ENCODE peak calls at places on chromosomes 2 and 18, in six cellular contexts. One of them, this sample, is unnamed.

GRCh38 chr2:190685348-190685747 is 36.5 kb downstream of the NAB1 start:
- DNase-seq in cardiac fibroblast: no peak
- DNase-seq in effector memory CD4-positive, alpha-beta T cell: no peak
- DNase-seq in GM23248: no peak
- DNase-seq in Right ventricle myocardium superior: no peak
- DNase-seq in CD4-positive, alpha-beta T cell: no peak
- DNase-seq in this sample: no peak

GRCh38 chr2:189783927-189784867 is at the start of the genes ORMDL1 and PMS1:
- DNase-seq in cardiac fibroblast: peak
- DNase-seq in CD4-positive, alpha-beta T cell: peak
- DNase-seq in effector memory CD4-positive, alpha-beta T cell: peak
- DNase-seq in Right ventricle myocardium superior: peak
- DNase-seq in GM23248: peak
- DNase-seq in this sample: peak

GRCh38 chr2:189152476-189152875 is 27.1 kb downstream of the COL5A2 start:
- DNase-seq in GM23248: no peak
- DNase-seq in effector memory CD4-positive, alpha-beta T cell: no peak
- DNase-seq in CD4-positive, alpha-beta T cell: no peak
- DNase-seq in Right ventricle myocardium superior: peak
- DNase-seq in cardiac fibroblast: peak
- DNase-seq in this sample: no peak

GRCh38 chr2:18473241-18473841 is 87.1 kb downstream of the RDH14 start:
- DNase-seq in CD4-positive, alpha-beta T cell: no peak
- DNase-seq in cardiac fibroblast: peak
- DNase-seq in GM23248: peak
- DNase-seq in effector memory CD4-positive, alpha-beta T cell: no peak
- DNase-seq in Right ventricle myocardium superior: no peak
- DNase-seq in this sample: no peak

GRCh38 chr2:149741646-149742045 is 154.1 kb upstream of the MMADHC start:
- DNase-seq in cardiac fibroblast: peak
- DNase-seq in Right ventricle myocardium superior: no peak
- DNase-seq in CD4-positive, alpha-beta T cell: no peak
- DNase-seq in GM23248: peak
- DNase-seq in effector memory CD4-positive, alpha-beta T cell: no peak
- DNase-seq in this sample: no peak

GRCh38 chr18:58431215-58431614 is 197.7 kb downstream of the ALPK2 start:
- DNase-seq in effector memory CD4-positive, alpha-beta T cell: no peak
- DNase-seq in cardiac fibroblast: no peak
- DNase-seq in Right ventricle myocardium superior: no peak
- DNase-seq in CD4-positive, alpha-beta T cell: no peak
- DNase-seq in GM23248: no peak
- DNase-seq in this sample: no peak

GRCh38 chr2:46770622-46771021 is 145.0 kb downstream of the MCFD2 start:
- DNase-seq in Right ventricle myocardium superior: no peak
- DNase-seq in CD4-positive, alpha-beta T cell: no peak
- DNase-seq in GM23248: peak
- DNase-seq in effector memory CD4-positive, alpha-beta T cell: no peak
- DNase-seq in cardiac fibroblast: peak
- DNase-seq in this sample: no peak

GRCh38 chr2:113754989-113755689 is 1.3 kb downstream of the SLC35F5 start:
- DNase-seq in Right ventricle myocardium superior: no peak
- DNase-seq in CD4-positive, alpha-beta T cell: no peak
- DNase-seq in effector memory CD4-positive, alpha-beta T cell: no peak
- DNase-seq in GM23248: peak
- DNase-seq in cardiac fibroblast: peak
- DNase-seq in this sample: no peak

GRCh38 chr2:186882511-186883071 is 33.6 kb upstream of the ZSWIM2 start:
- DNase-seq in effector memory CD4-positive, alpha-beta T cell: no peak
- DNase-seq in GM23248: peak
- DNase-seq in CD4-positive, alpha-beta T cell: no peak
- DNase-seq in cardiac fibroblast: peak
- DNase-seq in Right ventricle myocardium superior: no peak
- DNase-seq in this sample: no peak

GRCh38 chr18:67007999-67008398 is 404.1 kb upstream of the CDH19 start:
- DNase-seq in Right ventricle myocardium superior: no peak
- DNase-seq in effector memory CD4-positive, alpha-beta T cell: no peak
- DNase-seq in GM23248: no peak
- DNase-seq in CD4-positive, alpha-beta T cell: no peak
- DNase-seq in cardiac fibroblast: no peak
- DNase-seq in this sample: no peak

GRCh38 chr2:142190805-142191204 is 60.0 kb upstream of the LRP1B start:
- DNase-seq in Right ventricle myocardium superior: no peak
- DNase-seq in GM23248: peak
- DNase-seq in effector memory CD4-positive, alpha-beta T cell: no peak
- DNase-seq in CD4-positive, alpha-beta T cell: no peak
- DNase-seq in cardiac fibroblast: peak
- DNase-seq in this sample: no peak

GRCh38 chr18:60044290-60045006 is 144.7 kb downstream of the PMAIP1 start:
- DNase-seq in effector memory CD4-positive, alpha-beta T cell: no peak
- DNase-seq in GM23248: peak
- DNase-seq in CD4-positive, alpha-beta T cell: no peak
- DNase-seq in cardiac fibroblast: peak
- DNase-seq in Right ventricle myocardium superior: no peak
- DNase-seq in this sample: no peak

GRCh38 chr2:162750033-162750432 is 88.5 kb downstream of the KCNH7 start:
- DNase-seq in CD4-positive, alpha-beta T cell: no peak
- DNase-seq in cardiac fibroblast: no peak
- DNase-seq in Right ventricle myocardium superior: no peak
- DNase-seq in effector memory CD4-positive, alpha-beta T cell: no peak
- DNase-seq in GM23248: no peak
- DNase-seq in this sample: no peak

GRCh38 chr2:2271471-2271941 is 59.6 kb downstream of the MYT1L start:
- DNase-seq in CD4-positive, alpha-beta T cell: no peak
- DNase-seq in cardiac fibroblast: no peak
- DNase-seq in GM23248: peak
- DNase-seq in effector memory CD4-positive, alpha-beta T cell: no peak
- DNase-seq in Right ventricle myocardium superior: peak
- DNase-seq in this sample: peak

GRCh38 chr2:569681-570080 is 107.5 kb downstream of the TMEM18 start:
- DNase-seq in Right ventricle myocardium superior: no peak
- DNase-seq in cardiac fibroblast: no peak
- DNase-seq in GM23248: no peak
- DNase-seq in effector memory CD4-positive, alpha-beta T cell: no peak
- DNase-seq in CD4-positive, alpha-beta T cell: no peak
- DNase-seq in this sample: no peak

GRCh38 chr2:240324312-240325005 is 111.0 kb upstream of the GPC1 start:
- DNase-seq in Right ventricle myocardium superior: no peak
- DNase-seq in cardiac fibroblast: no peak
- DNase-seq in effector memory CD4-positive, alpha-beta T cell: no peak
- DNase-seq in GM23248: no peak
- DNase-seq in CD4-positive, alpha-beta T cell: no peak
- DNase-seq in this sample: no peak

GRCh38 chr2:23603581-23603980 is 218.6 kb downstream of the KLHL29 start:
- DNase-seq in effector memory CD4-positive, alpha-beta T cell: no peak
- DNase-seq in GM23248: no peak
- DNase-seq in cardiac fibroblast: no peak
- DNase-seq in CD4-positive, alpha-beta T cell: no peak
- DNase-seq in Right ventricle myocardium superior: peak
- DNase-seq in this sample: no peak

GRCh38 chr2:227228061-227228667 is 63.7 kb downstream of the COL4A3 start:
- DNase-seq in CD4-positive, alpha-beta T cell: no peak
- DNase-seq in cardiac fibroblast: peak
- DNase-seq in effector memory CD4-positive, alpha-beta T cell: no peak
- DNase-seq in GM23248: peak
- DNase-seq in Right ventricle myocardium superior: peak
- DNase-seq in this sample: peak

GRCh38 chr2:190860985-190861721 is 19.5 kb upstream of the GLS start:
- DNase-seq in effector memory CD4-positive, alpha-beta T cell: no peak
- DNase-seq in cardiac fibroblast: peak
- DNase-seq in Right ventricle myocardium superior: no peak
- DNase-seq in CD4-positive, alpha-beta T cell: no peak
- DNase-seq in GM23248: peak
- DNase-seq in this sample: no peak

GRCh38 chr2:237341872-237342271 is 72.1 kb downstream of the COL6A3 start:
- DNase-seq in effector memory CD4-positive, alpha-beta T cell: no peak
- DNase-seq in GM23248: peak
- DNase-seq in Right ventricle myocardium superior: no peak
- DNase-seq in CD4-positive, alpha-beta T cell: no peak
- DNase-seq in cardiac fibroblast: peak
- DNase-seq in this sample: peak

GRCh38 chr18:9038277-9038871 is 64.1 kb upstream of the NDUFV2 start:
- DNase-seq in cardiac fibroblast: peak
- DNase-seq in GM23248: peak
- DNase-seq in effector memory CD4-positive, alpha-beta T cell: no peak
- DNase-seq in Right ventricle myocardium superior: no peak
- DNase-seq in CD4-positive, alpha-beta T cell: no peak
- DNase-seq in this sample: no peak

GRCh38 chr2:136327162-136327852 is 209.4 kb upstream of the CXCR4 start:
- DNase-seq in GM23248: peak
- DNase-seq in Right ventricle myocardium superior: no peak
- DNase-seq in effector memory CD4-positive, alpha-beta T cell: peak
- DNase-seq in cardiac fibroblast: peak
- DNase-seq in CD4-positive, alpha-beta T cell: peak
- DNase-seq in this sample: no peak

GRCh38 chr2:183113630-183114029 is 10.6 kb upstream of the NUP35 start:
- DNase-seq in cardiac fibroblast: no peak
- DNase-seq in CD4-positive, alpha-beta T cell: no peak
- DNase-seq in effector memory CD4-positive, alpha-beta T cell: no peak
- DNase-seq in Right ventricle myocardium superior: no peak
- DNase-seq in GM23248: no peak
- DNase-seq in this sample: no peak

GRCh38 chr18:22324191-22325131 is 93.3 kb downstream of the CTAGE1 start:
- DNase-seq in Right ventricle myocardium superior: peak
- DNase-seq in cardiac fibroblast: peak
- DNase-seq in GM23248: peak
- DNase-seq in CD4-positive, alpha-beta T cell: no peak
- DNase-seq in effector memory CD4-positive, alpha-beta T cell: no peak
- DNase-seq in this sample: no peak

GRCh38 chr2:96909651-96910050 is 39.8 kb upstream of the SEMA4C start:
- DNase-seq in Right ventricle myocardium superior: peak
- DNase-seq in cardiac fibroblast: no peak
- DNase-seq in CD4-positive, alpha-beta T cell: no peak
- DNase-seq in effector memory CD4-positive, alpha-beta T cell: no peak
- DNase-seq in GM23248: no peak
- DNase-seq in this sample: no peak

GRCh38 chr2:64838817-64839216 is 150.4 kb upstream of the SLC1A4 start:
- DNase-seq in GM23248: peak
- DNase-seq in cardiac fibroblast: peak
- DNase-seq in Right ventricle myocardium superior: no peak
- DNase-seq in CD4-positive, alpha-beta T cell: no peak
- DNase-seq in effector memory CD4-positive, alpha-beta T cell: no peak
- DNase-seq in this sample: no peak

GRCh38 chr18:12307871-12308385 is at the start of gene TUBB6:
- DNase-seq in GM23248: peak
- DNase-seq in Right ventricle myocardium superior: peak
- DNase-seq in CD4-positive, alpha-beta T cell: no peak
- DNase-seq in effector memory CD4-positive, alpha-beta T cell: no peak
- DNase-seq in cardiac fibroblast: peak
- DNase-seq in this sample: peak

GRCh38 chr2:6924918-6925194 is 7.6 kb downstream of the RNF144A start:
- DNase-seq in cardiac fibroblast: no peak
- DNase-seq in CD4-positive, alpha-beta T cell: no peak
- DNase-seq in GM23248: no peak
- DNase-seq in Right ventricle myocardium superior: no peak
- DNase-seq in effector memory CD4-positive, alpha-beta T cell: no peak
- DNase-seq in this sample: no peak

GRCh38 chr2:209191139-209191538 is 232.7 kb upstream of the MAP2 start:
- DNase-seq in GM23248: no peak
- DNase-seq in effector memory CD4-positive, alpha-beta T cell: no peak
- DNase-seq in CD4-positive, alpha-beta T cell: no peak
- DNase-seq in cardiac fibroblast: no peak
- DNase-seq in Right ventricle myocardium superior: no peak
- DNase-seq in this sample: no peak

GRCh38 chr2:236782938-236783337 is 213.3 kb downstream of the ACKR3 start:
- DNase-seq in Right ventricle myocardium superior: no peak
- DNase-seq in effector memory CD4-positive, alpha-beta T cell: no peak
- DNase-seq in GM23248: peak
- DNase-seq in cardiac fibroblast: no peak
- DNase-seq in CD4-positive, alpha-beta T cell: no peak
- DNase-seq in this sample: no peak

GRCh38 chr2:7692657-7693161 is 775.5 kb downstream of the RNF144A start:
- DNase-seq in effector memory CD4-positive, alpha-beta T cell: no peak
- DNase-seq in GM23248: peak
- DNase-seq in cardiac fibroblast: peak
- DNase-seq in Right ventricle myocardium superior: peak
- DNase-seq in CD4-positive, alpha-beta T cell: no peak
- DNase-seq in this sample: no peak

GRCh38 chr18:10270160-10270571 is 184.3 kb upstream of the APCDD1 start:
- DNase-seq in CD4-positive, alpha-beta T cell: no peak
- DNase-seq in effector memory CD4-positive, alpha-beta T cell: no peak
- DNase-seq in GM23248: peak
- DNase-seq in cardiac fibroblast: peak
- DNase-seq in Right ventricle myocardium superior: no peak
- DNase-seq in this sample: no peak

GRCh38 chr2:193695367-193695766 is 1500.6 kb upstream of the TMEFF2 start:
- DNase-seq in CD4-positive, alpha-beta T cell: no peak
- DNase-seq in GM23248: peak
- DNase-seq in cardiac fibroblast: peak
- DNase-seq in effector memory CD4-positive, alpha-beta T cell: no peak
- DNase-seq in Right ventricle myocardium superior: no peak
- DNase-seq in this sample: no peak

GRCh38 chr2:128612628-128613027 is 294.0 kb upstream of the HS6ST1 start:
- DNase-seq in effector memory CD4-positive, alpha-beta T cell: no peak
- DNase-seq in cardiac fibroblast: no peak
- DNase-seq in Right ventricle myocardium superior: no peak
- DNase-seq in GM23248: no peak
- DNase-seq in CD4-positive, alpha-beta T cell: no peak
- DNase-seq in this sample: no peak

GRCh38 chr2:127405252-127405605 is 13.0 kb upstream of the PROC start:
- DNase-seq in CD4-positive, alpha-beta T cell: no peak
- DNase-seq in effector memory CD4-positive, alpha-beta T cell: no peak
- DNase-seq in cardiac fibroblast: no peak
- DNase-seq in Right ventricle myocardium superior: no peak
- DNase-seq in GM23248: no peak
- DNase-seq in this sample: peak

GRCh38 chr2:19812166-19812565 is 89.6 kb downstream of the TTC32 start:
- DNase-seq in effector memory CD4-positive, alpha-beta T cell: no peak
- DNase-seq in CD4-positive, alpha-beta T cell: no peak
- DNase-seq in GM23248: no peak
- DNase-seq in Right ventricle myocardium superior: peak
- DNase-seq in cardiac fibroblast: no peak
- DNase-seq in this sample: no peak

GRCh38 chr2:206521612-206522011 is 78.3 kb downstream of the ADAM23 start:
- DNase-seq in Right ventricle myocardium superior: no peak
- DNase-seq in effector memory CD4-positive, alpha-beta T cell: no peak
- DNase-seq in CD4-positive, alpha-beta T cell: no peak
- DNase-seq in cardiac fibroblast: no peak
- DNase-seq in GM23248: no peak
- DNase-seq in this sample: no peak

This sample was measured in osteocyte.